ENCODE peak calls at places on chromosomes 1 and 21, in seven cellular contexts. W is BJ; X is CD8-positive, alpha-beta memory T cell; F is cardiac muscle cell; U is stomach; S is adipocyte; I is upper lobe of right lung. K is an unnamed sample.

GRCh38 chr1:12202190-12202497 is 27.7 kb upstream of the VPS13D start:
- DNase-seq in X (no peak), U (no peak), F (no peak), S (no peak), I (no peak), W (no peak), K (no peak)

GRCh38 chr1:20481158-20481617 is 4.8 kb downstream of the CAMK2N1 start:
- DNase-seq in W (no peak), I (peak; percentile 46), X (no peak), U (no peak), S (no peak), F (no peak), K (no peak)

GRCh38 chr1:230278871-230279582 is 147.1 kb downstream of the PGBD5 start:
- DNase-seq in F (no peak), U (no peak), X (no peak), I (peak; percentile 38), W (no peak), S (no peak), K (peak; percentile 11)

GRCh38 chr1:159261311-159261710 is 40.8 kb upstream of the FCER1A start:
- DNase-seq in W (no peak), X (no peak), I (no peak), S (no peak), U (no peak), F (no peak), K (no peak)

GRCh38 chr1:185409763-185410528 is 92.9 kb upstream of the IVNS1ABP start:
- DNase-seq in F (no peak), U (no peak), X (no peak), I (no peak), W (no peak), S (peak; percentile 59), K (no peak)

GRCh38 chr1:22418852-22419480 is 32.7 kb upstream of the ZBTB40 start:
- DNase-seq in S (peak; percentile 42), X (no peak), I (no peak), W (no peak), U (no peak), F (peak; percentile 56), K (no peak)

GRCh38 chr1:205480349-205481278 is 23.9 kb upstream of the CDK18 start:
- DNase-seq in U (no peak), F (no peak), S (no peak), X (peak; percentile 70), I (no peak), W (no peak), K (peak; percentile 69)

GRCh38 chr1:154751690-154752089 is 118.4 kb downstream of the KCNN3 start:
- DNase-seq in X (no peak), I (no peak), U (peak; percentile 3), S (peak; percentile 48), F (no peak), W (no peak), K (no peak)

GRCh38 chr21:33578214-33578613 is 10.3 kb downstream of the DONSON start:
- DNase-seq in S (peak; percentile 13), W (peak; percentile 25), X (no peak), I (no peak), U (no peak), F (no peak), K (no peak)

GRCh38 chr1:62962794-62963776 is 179.2 kb downstream of the ATG4C start:
- DNase-seq in F (peak; percentile 73), U (peak; percentile 46), S (peak; percentile 56), I (no peak), X (no peak), W (no peak), K (peak; percentile 53)

GRCh38 chr1:219153741-219154140 is 19.9 kb upstream of the LYPLAL1 start:
- DNase-seq in I (no peak), U (no peak), W (no peak), X (no peak), F (no peak), S (no peak), K (no peak)

GRCh38 chr1:178593526-178593925 is 80.6 kb downstream of the TEX35 start:
- DNase-seq in S (no peak), W (no peak), X (no peak), I (no peak), F (no peak), U (no peak), K (no peak)

GRCh38 chr1:27650527-27651175 is 15.7 kb upstream of the FGR start:
- DNase-seq in W (peak; percentile 41), X (no peak), F (peak; percentile 58), U (no peak), S (peak; percentile 63), I (no peak), K (no peak)

GRCh38 chr21:32492376-32492775 is 79.9 kb downstream of the EVA1C start:
- DNase-seq in I (no peak), S (no peak), U (no peak), W (no peak), F (no peak), X (no peak), K (no peak)

GRCh38 chr1:55138740-55139283 is 76.4 kb downstream of the USP24 start:
- DNase-seq in F (no peak), S (no peak), W (no peak), U (no peak), I (no peak), X (no peak), K (no peak)

GRCh38 chr1:201561195-201561564 is 22.3 kb downstream of the NAV1 start:
- DNase-seq in X (no peak), F (no peak), S (no peak), W (no peak), I (no peak), U (no peak), K (no peak)

GRCh38 chr1:15741183-15741850 is 982 bp upstream of the TMEM82 start:
- DNase-seq in X (peak; percentile 19), F (peak; percentile 88), S (peak; percentile 56), I (peak; percentile 91), U (peak; percentile 92), W (no peak), K (peak; percentile 85)
- H3K36me3 ChIP-seq in X (no peaks in the 10 kb centered on the region), F (no peaks in the 10 kb centered on the region), S (no peaks in the 10 kb centered on the region), I (no peaks in the 10 kb centered on the region), U (peaks cover 8% of the 10 kb centered on the region), W (no peaks in the 10 kb centered on the region), K (peaks cover 3% of the 10 kb centered on the region)

GRCh38 chr1:228212415-228212965 is 4.6 kb downstream of the OBSCN start:
- DNase-seq in F (no peak), W (no peak), S (no peak), I (no peak), U (no peak), X (no peak), K (peak; percentile 83)
- H3K4me3 ChIP-seq in F (no peak overlapping the region), W (peak overlapping the region; percentile 80), S (no peak overlapping the region), I (peak overlapping the region; percentile 64), U (peak overlapping the region; percentile 53), X (no peak overlapping the region), K (peak overlapping the region; percentile 73)

DNA sequence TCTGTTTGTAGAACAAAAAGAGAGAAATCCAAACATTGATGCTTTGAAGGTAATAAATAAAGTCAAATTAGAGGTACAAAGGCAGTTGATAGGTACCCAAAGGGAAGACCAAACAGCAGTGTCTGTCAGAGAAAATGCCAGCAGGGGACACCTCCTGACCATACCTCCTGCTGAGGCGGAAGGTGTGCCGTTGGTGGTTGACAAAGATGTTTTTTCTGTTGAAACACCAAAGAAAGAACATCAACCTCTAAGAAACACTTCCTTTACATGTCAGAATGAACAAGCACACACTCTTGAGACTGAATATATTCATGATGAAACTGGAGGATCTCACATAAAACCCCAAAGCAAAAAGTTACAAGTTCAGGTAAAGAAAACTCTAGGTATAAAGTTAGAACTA is 128.3 kb downstream of the MACF1 start:
- DNase-seq in I (no peak), S (no peak), F (no peak), X (no peak), W (no peak), U (no peak), K (no peak)
- H3K36me3 ChIP-seq in I (peaks cover 86% of the 10 kb centered on the region), S (peaks cover 74% of the 10 kb centered on the region), F (peaks cover 76% of the 10 kb centered on the region), X (peaks cover 58% of the 10 kb centered on the region), W (peaks cover 16% of the 10 kb centered on the region), U (peaks cover 97% of the 10 kb centered on the region), K (peaks cover 99% of the 10 kb centered on the region)

DNA sequence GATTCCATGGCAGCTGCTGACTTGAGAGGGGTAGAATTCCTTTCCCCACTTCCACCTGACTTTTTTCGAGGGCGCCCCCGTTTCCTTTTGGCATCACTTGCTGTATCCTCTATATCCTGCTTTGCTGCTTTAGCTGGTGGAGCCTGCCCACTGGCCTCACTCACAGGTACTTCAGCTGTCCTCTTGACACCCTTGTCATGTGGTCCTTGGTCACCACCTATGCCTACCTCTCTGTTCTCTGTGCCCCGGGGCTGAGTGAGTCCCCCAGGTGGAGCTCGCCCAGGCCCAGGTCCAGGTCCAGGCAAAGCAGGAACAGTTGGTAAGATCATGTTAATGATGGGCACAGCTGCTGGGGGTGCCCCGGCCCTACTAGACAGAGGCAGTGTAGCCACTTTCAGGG is 4.5 kb downstream of the RFX5 start:
- DNase-seq in U (no peak), F (no peak), X (no peak), W (no peak), I (peak; percentile 76), S (no peak), K (no peak)
- H3K4me3 ChIP-seq in U (no peak overlapping the region), F (no peak overlapping the region), X (no peak overlapping the region), W (no peak overlapping the region), I (no peak overlapping the region), S (no peak overlapping the region), K (no peak overlapping the region)

DNA sequence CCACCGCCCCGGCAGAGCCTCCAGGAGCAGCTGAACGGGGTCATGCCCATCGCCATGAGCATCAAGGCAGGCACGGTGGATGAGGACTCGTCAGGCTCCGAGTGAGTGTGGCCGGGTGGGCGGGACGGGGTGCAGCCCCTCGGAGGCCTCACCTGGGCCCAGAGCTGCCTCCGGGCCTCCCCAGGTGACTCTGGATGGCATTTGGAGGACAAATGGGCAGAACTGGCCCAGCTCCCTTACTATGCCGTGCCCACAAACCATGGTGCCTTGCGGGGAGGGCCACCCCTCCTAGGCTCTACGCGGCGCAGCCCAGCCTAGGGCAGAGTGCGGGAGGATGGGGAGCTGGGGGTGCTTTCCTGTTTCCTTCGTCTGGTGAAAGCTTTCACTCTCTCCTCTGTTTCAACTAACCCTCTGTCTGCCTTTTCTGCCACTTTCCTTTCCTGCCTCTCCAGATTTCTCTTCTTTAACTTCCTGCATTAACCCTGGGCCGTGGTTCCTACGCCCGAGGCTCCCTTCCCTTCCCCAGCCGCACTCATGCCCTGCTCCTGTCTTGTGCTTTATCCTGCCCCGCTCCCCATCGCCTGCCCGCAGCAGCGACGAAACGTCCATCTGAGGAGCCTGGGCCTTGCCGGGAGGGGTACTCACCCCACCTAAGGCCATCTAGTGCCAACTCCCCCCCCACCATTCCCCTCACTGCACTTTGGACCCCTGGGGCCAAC is 9.2 kb downstream of the PSRC1 start:
- DNase-seq in U (no peak), W (no peak), S (no peak), X (no peak), I (no peak), F (no peak), K (no peak)
- H3K36me3 ChIP-seq in U (peaks cover 8% of the 10 kb centered on the region), W (no peaks in the 10 kb centered on the region), S (no peaks in the 10 kb centered on the region), X (no peaks in the 10 kb centered on the region), I (no peaks in the 10 kb centered on the region), F (no peaks in the 10 kb centered on the region), K (no peaks in the 10 kb centered on the region)